ENCODE peak calls at places on chromosomes 7 and 10, in ten cellular contexts. Q is stimulated activated CD4-positive, alpha-beta T cell treated with anti-CD3 and anti-CD28 coated beads, Interleukin-15, amount 100 ng/mL, for 1 hour; B is cerebellum; S is HEK293T; P is GM12892; V is activated T-cell treated with anti-CD3 and anti-CD28 coated beads, Interleukin-2, amount 50 U/mL, for 48 hours; J is RWPE1; D is cardiac fibroblast; F is left colon; K is Kasumi-1. A is an unnamed sample.

GRCh38 chr10:29104661-29105369 is 184.1 kb upstream of the LYZL1 start:
- DNase-seq in K (no peak), S (no peak), B (no peak), D (no peak), Q (no peak), F (peak; percentile 21), J (no peak), P (no peak), V (no peak), A (no peak)

GRCh38 chr7:148204639-148205292 is 385.8 kb upstream of the C7orf33 start:
- DNase-seq in K (no peak), D (no peak), P (no peak), J (no peak), F (no peak), B (no peak), Q (no peak), S (no peak), V (no peak), A (no peak)

GRCh38 chr10:71724539-71724938 is 5.0 kb upstream of the C10orf105 start:
- DNase-seq in V (peak; percentile 33), B (no peak), D (no peak), P (no peak), S (no peak), K (no peak), F (no peak), Q (no peak), J (no peak), A (no peak)

GRCh38 chr7:7099584-7100014 is 82.7 kb upstream of the C1GALT1 start:
- DNase-seq in S (peak; percentile 31), K (peak; percentile 18), F (peak; percentile 20), D (peak; percentile 97), V (no peak), J (peak; percentile 84), P (no peak), Q (no peak), B (no peak), A (peak; percentile 83)

GRCh38 chr7:90574820-90575187 is 21.3 kb upstream of the CDK14 start:
- DNase-seq in S (no peak), P (no peak), V (no peak), F (no peak), B (no peak), Q (no peak), J (no peak), D (no peak), K (no peak), A (no peak)

GRCh38 chr10:71077143-71077581 is 135.2 kb upstream of the UNC5B start:
- DNase-seq in S (no peak), V (no peak), Q (no peak), P (no peak), K (no peak), D (no peak), J (no peak), F (no peak), B (no peak), A (no peak)

GRCh38 chr7:99224263-99224947 is 16.5 kb upstream of the KPNA7 start:
- DNase-seq in P (no peak), K (no peak), D (peak; percentile 18), Q (no peak), J (peak; percentile 94), B (no peak), S (no peak), V (peak; percentile 34), F (no peak), A (no peak)

GRCh38 chr7:2175514-2175913 is 57.2 kb downstream of the MAD1L1 start:
- DNase-seq in F (no peak), P (no peak), S (no peak), D (peak; percentile 97), Q (no peak), K (peak; percentile 1), V (no peak), J (peak; percentile 92), B (no peak), A (peak; percentile 95)

GRCh38 chr10:88831709-88832108 is 19.9 kb downstream of the ANKRD22 start:
- DNase-seq in P (no peak), J (no peak), S (no peak), V (peak; percentile 43), B (no peak), D (no peak), Q (no peak), F (no peak), K (no peak), A (no peak)

GRCh38 chr7:153504288-153505075 is 547.7 kb upstream of the DPP6 start:
- DNase-seq in P (no peak), D (no peak), K (no peak), F (no peak), S (no peak), J (no peak), Q (no peak), B (no peak), V (no peak), A (no peak)

GRCh38 chr7:22123139-22123538 is 177.4 kb upstream of the CDCA7L start:
- DNase-seq in B (no peak), J (no peak), K (no peak), D (no peak), V (no peak), S (no peak), P (no peak), Q (no peak), F (no peak), A (no peak)

GRCh38 chr7:2824678-2825461 is 19.2 kb downstream of the GNA12 start:
- DNase-seq in S (no peak), J (no peak), V (no peak), B (peak; percentile 59), P (no peak), D (no peak), F (no peak), K (no peak), Q (no peak), A (no peak)

GRCh38 chr10:118918689-118919088 is 110.8 kb upstream of the NANOS1 start:
- DNase-seq in B (no peak), V (no peak), P (no peak), D (no peak), F (no peak), K (no peak), J (no peak), S (no peak), Q (no peak), A (no peak)

GRCh38 chr10:24465124-24465874 is 256.4 kb downstream of the KIAA1217 start:
- DNase-seq in Q (no peak), S (no peak), D (peak; percentile 81), B (no peak), K (no peak), J (peak; percentile 40), V (no peak), P (no peak), F (peak; percentile 36), A (peak; percentile 94)

GRCh38 chr7:155961241-155962190 is 149.3 kb upstream of the SHH start:
- DNase-seq in D (peak; percentile 66), K (no peak), S (no peak), J (peak; percentile 49), Q (peak; percentile 6), B (no peak), P (no peak), F (peak; percentile 17), V (peak; percentile 55), A (no peak)

GRCh38 chr7:165661-166369 is 26.6 kb upstream of the FAM20C start:
- DNase-seq in K (peak; percentile 0), S (no peak), P (no peak), Q (no peak), D (no peak), V (no peak), B (no peak), J (no peak), F (no peak), A (no peak)

GRCh38 chr7:26365077-26365896 is 73.6 kb downstream of the SNX10 start:
- DNase-seq in F (peak; percentile 32), B (peak; percentile 69), K (peak; percentile 98), S (peak; percentile 63), V (peak; percentile 46), J (peak; percentile 45), P (no peak), Q (no peak), D (peak; percentile 83), A (peak; percentile 14)

GRCh38 chr10:129063212-129063611 is 403.8 kb upstream of the MGMT start:
- DNase-seq in Q (no peak), F (no peak), J (no peak), V (no peak), S (no peak), D (no peak), P (no peak), B (no peak), K (no peak), A (no peak)

GRCh38 chr7:127850195-127850594 is 181.0 kb downstream of the LRRC4 start:
- DNase-seq in Q (no peak), D (no peak), J (no peak), P (no peak), F (no peak), V (peak; percentile 52), B (no peak), K (no peak), S (no peak), A (no peak)

GRCh38 chr10:7915923-7916322 is 97.6 kb downstream of the TAF3 start:
- DNase-seq in K (no peak), S (no peak), J (no peak), V (no peak), B (no peak), D (peak; percentile 39), F (no peak), Q (no peak), P (no peak), A (no peak)

GRCh38 chr7:125316451-125316850 is 386.8 kb upstream of the POT1 start:
- DNase-seq in S (peak; percentile 9), J (peak; percentile 20), V (no peak), B (no peak), Q (no peak), D (peak; percentile 26), P (no peak), F (no peak), K (peak; percentile 46), A (no peak)

GRCh38 chr7:1854521-1855395 is 184.7 kb downstream of the ELFN1 start:
- DNase-seq in V (no peak), B (no peak), S (no peak), J (no peak), K (no peak), P (no peak), F (peak; percentile 2), D (no peak), Q (no peak), A (no peak)

GRCh38 chr10:48496831-48497792 is 107.8 kb downstream of the ARHGAP22 start:
- DNase-seq in Q (no peak), D (peak; percentile 79), V (no peak), P (no peak), S (no peak), K (peak; percentile 82), B (no peak), F (no peak), J (peak; percentile 36), A (peak; percentile 10)

GRCh38 chr7:139909379-139910050 is 80.5 kb downstream of the TBXAS1 start:
- DNase-seq in V (no peak), F (no peak), P (no peak), J (no peak), D (peak; percentile 82), S (peak; percentile 54), Q (no peak), K (no peak), B (no peak), A (peak; percentile 7)

GRCh38 chr7:21318190-21318915 is 109.5 kb upstream of the SP4 start:
- DNase-seq in B (no peak), S (no peak), Q (no peak), D (no peak), V (no peak), P (no peak), F (no peak), J (peak; percentile 31), K (no peak), A (no peak)

GRCh38 chr10:34854147-34854601 is 39.1 kb upstream of the PARD3 start:
- DNase-seq in V (no peak), S (no peak), P (no peak), Q (no peak), J (no peak), K (no peak), B (peak; percentile 3), D (peak; percentile 78), F (no peak), A (peak; percentile 10)

GRCh38 chr7:28748934-28749584 is 209.1 kb downstream of the TRIL start:
- DNase-seq in F (peak; percentile 18), J (peak; percentile 74), Q (no peak), P (no peak), D (no peak), V (peak; percentile 19), B (no peak), S (peak; percentile 40), K (peak; percentile 38), A (no peak)

GRCh38 chr7:103936558-103936957 is 52.9 kb downstream of the RELN start:
- DNase-seq in P (no peak), K (no peak), S (no peak), B (no peak), Q (no peak), F (no peak), J (no peak), D (no peak), V (no peak), A (no peak)